ENCODE peak calls at places on chromosomes 3 and 15, in four cellular contexts. J is tibial artery, P is H1, W is lung. T is an unnamed sample.

GRCh38 chr3:115084686-115085085 is 62.4 kb downstream of the ZBTB20 start:
- DNase-seq in J (no peak), W (no peak), P (no peak), T (no peak)

GRCh38 chr15:34362047-34362773 is 4.8 kb downstream of the LPCAT4 start:
- DNase-seq in J (no peak), W (no peak), P (no peak), T (no peak)

GRCh38 chr15:48675436-48675835 is 29.9 kb upstream of the FBN1 start:
- DNase-seq in P (no peak), J (no peak), W (no peak), T (no peak)

GRCh38 chr15:101489236-101489632 is 273 bp downstream of the PCSK6 start:
- DNase-seq in W (no peak), J (no peak), P (no peak), T (peak; percentile 24)

GRCh38 chr15:57503911-57504598 is 87.6 kb upstream of the MYZAP start:
- DNase-seq in J (no peak), W (no peak), P (no peak), T (no peak)

GRCh38 chr3:38649500-38650247 is at the start of gene SCN5A:
- DNase-seq in P (no peak), J (no peak), W (no peak), T (peak; percentile 68)

GRCh38 chr15:39887832-39888231 is 32.2 kb downstream of the GPR176 start:
- DNase-seq in W (no peak), J (peak; percentile 41), P (no peak), T (no peak)

GRCh38 chr15:48547305-48547704 is 98.2 kb downstream of the FBN1 start:
- DNase-seq in P (no peak), W (no peak), J (no peak), T (no peak)

GRCh38 chr3:141426404-141427034 is 58.2 kb downstream of the ZBTB38 start:
- DNase-seq in W (peak; percentile 90), J (peak; percentile 89), P (no peak), T (no peak)

GRCh38 chr15:48336940-48337339 is 5.7 kb downstream of the DUT start:
- DNase-seq in W (no peak), P (no peak), J (no peak), T (no peak)

GRCh38 chr15:94258246-94258645 is 26.9 kb downstream of the MCTP2 start:
- DNase-seq in W (no peak), P (no peak), J (no peak), T (no peak)

GRCh38 chr3:184795493-184796198 is 16.3 kb upstream of the VPS8 start:
- DNase-seq in W (no peak), P (no peak), J (no peak), T (no peak)

GRCh38 chr3:190097617-190098016 is 23.1 kb downstream of the P3H2 start:
- DNase-seq in J (no peak), P (no peak), W (no peak), T (no peak)

GRCh38 chr15:79130535-79131130 is 40.1 kb upstream of the RASGRF1 start:
- DNase-seq in W (no peak), P (no peak), J (no peak), T (no peak)

GRCh38 chr3:113148307-113148703 is 63.1 kb upstream of the BOC start:
- DNase-seq in W (no peak), P (no peak), J (no peak), T (no peak)

GRCh38 chr3:195566797-195567196 is 16.9 kb downstream of the APOD start:
- DNase-seq in W (no peak), P (no peak), J (no peak), T (no peak)

GRCh38 chr3:111861396-111861795 is 2.3 kb downstream of the PHLDB2 start:
- DNase-seq in P (no peak), J (no peak), W (no peak), T (no peak)

GRCh38 chr3:150303776-150304175 is 104.3 kb upstream of the TSC22D2 start:
- DNase-seq in W (no peak), J (no peak), P (no peak), T (no peak)

GRCh38 chr3:42014443-42014945 is 52.6 kb upstream of the ULK4 start:
- DNase-seq in W (no peak), J (no peak), P (no peak), T (no peak)

GRCh38 chr3:62554264-62554799 is 181.0 kb upstream of the FEZF2 start:
- DNase-seq in P (no peak), W (no peak), J (no peak), T (no peak)

GRCh38 chr3:105904683-105905320 is 36.0 kb upstream of the CBLB start:
- DNase-seq in W (no peak), P (no peak), J (no peak), T (no peak)

GRCh38 chr15:88658972-88659931 is 20.4 kb downstream of the ISG20 start:
- DNase-seq in W (peak; percentile 27), J (peak; percentile 37), P (no peak), T (peak; percentile 53)

GRCh38 chr15:59691194-59691805 is 2.2 kb upstream of the BNIP2 start:
- DNase-seq in J (peak; percentile 72), P (no peak), W (no peak), T (no peak)

GRCh38 chr3:35042210-35042960 is 596.9 kb upstream of the ARPP21 start:
- DNase-seq in P (no peak), J (no peak), W (no peak), T (no peak)

GRCh38 chr3:150074697-150075416 is 104.2 kb upstream of the PFN2 start:
- DNase-seq in W (no peak), J (no peak), P (no peak), T (no peak)

GRCh38 chr15:100601628-100602063 is 338 bp downstream of the LINS1 start:
- DNase-seq in J (no peak), W (no peak), P (no peak), T (no peak)

GRCh38 chr3:121974601-121975111 is 47.4 kb downstream of the ILDR1 start:
- DNase-seq in P (no peak), W (no peak), J (no peak), T (no peak)

GRCh38 chr15:22916606-22917350 is 63.4 kb downstream of the CYFIP1 start:
- DNase-seq in J (no peak), W (no peak), P (no peak), T (no peak)

GRCh38 chr3:188624384-188624783 is 470.4 kb downstream of the LPP start:
- DNase-seq in W (no peak), J (peak; percentile 86), P (no peak), T (no peak)

GRCh38 chr15:48553559-48553958 is 92.0 kb downstream of the FBN1 start:
- DNase-seq in W (no peak), P (no peak), J (no peak), T (no peak)

GRCh38 chr3:194928183-194928736 is 242.6 kb downstream of the FAM43A start:
- DNase-seq in J (no peak), P (no peak), W (peak; percentile 22), T (no peak)

GRCh38 chr3:187293977-187294376 is 2.4 kb upstream of the MASP1 start:
- DNase-seq in P (no peak), J (no peak), W (no peak), T (no peak)

GRCh38 chr3:187292186-187292585 is 649 bp upstream of the MASP1 start:
- DNase-seq in P (no peak), J (no peak), W (no peak), T (no peak)

GRCh38 chr3:187292631-187293513 is 1.3 kb upstream of the MASP1 start:
- DNase-seq in W (no peak), J (no peak), P (no peak), T (no peak)

GRCh38 chr3:187291512-187292132 is at the start of gene MASP1:
- DNase-seq in P (no peak), J (no peak), W (no peak), T (no peak)

DNA sequence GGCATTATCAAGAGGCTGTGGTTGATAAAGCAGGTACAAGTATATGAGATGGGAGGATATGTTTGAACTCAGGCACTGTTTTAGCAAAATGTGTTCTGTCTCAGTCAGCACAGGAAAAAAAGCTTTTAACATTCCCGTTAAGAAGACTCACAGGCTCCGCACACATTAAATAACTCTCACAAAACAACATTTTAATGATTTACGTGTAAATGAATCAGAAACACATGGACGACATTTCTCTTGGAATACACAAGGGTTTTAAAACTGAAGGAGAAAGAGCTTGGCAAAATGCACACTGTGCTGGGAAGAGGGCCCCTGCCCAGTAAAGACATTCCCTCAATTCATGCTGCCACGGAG is 2.0 kb upstream of the MASP1 start:
- DNase-seq in P (no peak), W (no peak), J (no peak), T (no peak)
- H3K27ac ChIP-seq in P (no peak overlapping the region), W (peak overlapping the region; percentile 22), J (no peak overlapping the region), T (no peak overlapping the region)

GRCh38 chr3:52519445-52520140 is 14.1 kb downstream of the NT5DC2 start:
- DNase-seq in J (no peak), W (no peak), P (no peak), T (no peak)

GRCh38 chr3:52520716-52521487 is 12.8 kb downstream of the NT5DC2 start:
- DNase-seq in W (no peak), J (no peak), P (no peak), T (no peak)

GRCh38 chr3:52517796-52518722 is 15.6 kb downstream of the NT5DC2 start:
- DNase-seq in J (no peak), W (no peak), P (no peak), T (no peak)

GRCh38 chr3:52520141-52520667 is 13.5 kb downstream of the NT5DC2 start:
- DNase-seq in W (no peak), J (no peak), P (no peak), T (no peak)

DNA sequence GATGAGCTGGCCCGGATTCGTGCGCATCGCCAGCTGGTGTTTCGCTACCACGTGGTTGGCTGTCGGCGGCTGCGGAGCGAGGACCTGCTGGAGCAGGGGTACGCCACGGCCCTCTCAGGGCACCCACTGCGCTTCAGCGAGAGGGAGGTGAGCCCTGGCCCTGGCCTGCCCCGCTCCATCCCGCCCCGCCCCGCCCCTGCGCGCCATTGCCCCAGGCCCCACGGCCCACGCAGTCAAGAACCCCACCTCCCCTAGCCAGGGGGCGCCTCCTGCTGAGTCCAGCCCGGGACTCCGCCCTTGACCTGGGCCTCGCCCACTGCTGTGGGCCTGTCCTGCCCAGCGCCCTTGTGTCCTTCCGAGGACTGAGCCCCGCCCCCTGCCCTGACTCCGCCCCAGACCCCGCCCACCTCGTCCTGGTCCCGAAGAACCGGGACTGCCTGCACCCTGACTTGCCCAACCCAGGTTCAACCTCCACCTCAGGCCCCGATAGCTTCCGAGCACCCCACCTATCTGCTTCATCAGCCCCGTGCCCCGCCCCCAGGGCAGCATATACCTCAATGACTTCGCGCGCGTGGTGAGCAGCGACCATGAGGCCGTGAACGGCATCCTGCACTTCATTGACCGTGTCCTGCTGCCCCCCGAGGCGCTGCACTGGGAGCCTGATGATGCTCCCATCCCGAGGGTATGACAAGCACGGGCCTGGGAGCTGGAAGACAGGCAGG is 14.8 kb downstream of the NT5DC2 start:
- DNase-seq in P (no peak), W (no peak), J (no peak), T (no peak)
- H3K4me3 ChIP-seq in P (peak overlapping the region; percentile 33), W (peak overlapping the region; percentile 7), J (peak overlapping the region; percentile 8), T (peak overlapping the region; percentile 65)

GRCh38 chr3:193779933-193780332 is 186.9 kb downstream of the OPA1 start:
- DNase-seq in W (no peak), J (no peak), P (no peak), T (no peak)

GRCh38 chr3:193776626-193777025 is 183.6 kb downstream of the OPA1 start:
- DNase-seq in J (no peak), P (no peak), W (no peak), T (no peak)

GRCh38 chr3:193778676-193779075 is 185.7 kb downstream of the OPA1 start:
- DNase-seq in P (no peak), W (no peak), J (no peak), T (no peak)

GRCh38 chr3:193775421-193776077 is 182.5 kb downstream of the OPA1 start:
- DNase-seq in W (no peak), P (peak; percentile 60), J (no peak), T (peak; percentile 35)

GRCh38 chr3:193777524-193777923 is 184.5 kb downstream of the OPA1 start:
- DNase-seq in J (no peak), W (no peak), P (no peak), T (peak; percentile 35)
- H3K27ac ChIP-seq in J (no peak overlapping the region), W (no peak overlapping the region), P (no peak overlapping the region), T (no peak overlapping the region)

GRCh38 chr3:71102111-71103039 is 481.2 kb downstream of the FOXP1 start:
- DNase-seq in J (no peak), W (no peak), P (no peak), T (no peak)
- H3K4me3 ChIP-seq in J (peak overlapping the region; percentile 2), W (no peak overlapping the region), P (no peak overlapping the region), T (peak overlapping the region; percentile 47)

T was measured in coronary artery.